ENCODE peak calls at places on chromosomes 11 and 22, in eight cellular contexts. One of them, this sample, is unnamed.

GRCh38 chr11:118215262-118215661 is 9.5 kb downstream of the JAML start:
- DNase-seq in A549: no peak
- DNase-seq in testis: no peak
- DNase-seq in GM12865: peak; percentile 48
- DNase-seq in spleen: no peak
- DNase-seq in fibroblast of pulmonary artery: no peak
- DNase-seq in astrocyte of the spinal cord: no peak
- DNase-seq in psoas muscle: no peak
- DNase-seq in this sample: no peak

GRCh38 chr11:96161271-96162089 is 181.5 kb downstream of the MAML2 start:
- DNase-seq in GM12865: no peak
- DNase-seq in testis: no peak
- DNase-seq in fibroblast of pulmonary artery: peak; percentile 70
- DNase-seq in astrocyte of the spinal cord: peak; percentile 60
- DNase-seq in psoas muscle: no peak
- DNase-seq in A549: no peak
- DNase-seq in spleen: no peak
- DNase-seq in this sample: peak; percentile 27

GRCh38 chr11:24386551-24387404 is 110.1 kb upstream of the LUZP2 start:
- DNase-seq in astrocyte of the spinal cord: peak; percentile 50
- DNase-seq in fibroblast of pulmonary artery: peak; percentile 65
- DNase-seq in psoas muscle: no peak
- DNase-seq in GM12865: peak; percentile 0
- DNase-seq in testis: no peak
- DNase-seq in A549: peak; percentile 18
- DNase-seq in spleen: no peak
- DNase-seq in this sample: peak; percentile 6

GRCh38 chr11:65180877-65181568 is 705 bp upstream of the CAPN1 start:
- DNase-seq in GM12865: peak; percentile 80
- DNase-seq in fibroblast of pulmonary artery: peak; percentile 66
- DNase-seq in astrocyte of the spinal cord: peak; percentile 63
- DNase-seq in A549: peak; percentile 77
- DNase-seq in spleen: peak; percentile 91
- DNase-seq in testis: peak; percentile 44
- DNase-seq in psoas muscle: peak; percentile 86
- DNase-seq in this sample: peak; percentile 43

GRCh38 chr11:13080861-13081260 is 71.7 kb downstream of the RASSF10 start:
- DNase-seq in spleen: no peak
- DNase-seq in fibroblast of pulmonary artery: no peak
- DNase-seq in testis: no peak
- DNase-seq in A549: no peak
- DNase-seq in GM12865: no peak
- DNase-seq in psoas muscle: no peak
- DNase-seq in astrocyte of the spinal cord: no peak
- DNase-seq in this sample: no peak

GRCh38 chr11:19394525-19395016 is 153.8 kb upstream of the E2F8 start:
- DNase-seq in spleen: no peak
- DNase-seq in GM12865: peak; percentile 74
- DNase-seq in A549: no peak
- DNase-seq in psoas muscle: no peak
- DNase-seq in astrocyte of the spinal cord: no peak
- DNase-seq in fibroblast of pulmonary artery: no peak
- DNase-seq in testis: no peak
- DNase-seq in this sample: no peak

GRCh38 chr11:57402188-57403066 is 12.0 kb upstream of the PRG2 start:
- DNase-seq in fibroblast of pulmonary artery: no peak
- DNase-seq in A549: peak; percentile 56
- DNase-seq in GM12865: no peak
- DNase-seq in astrocyte of the spinal cord: no peak
- DNase-seq in testis: no peak
- DNase-seq in psoas muscle: no peak
- DNase-seq in spleen: no peak
- DNase-seq in this sample: no peak

GRCh38 chr11:44444770-44445321 is 120.6 kb upstream of the CD82 start:
- DNase-seq in spleen: no peak
- DNase-seq in GM12865: no peak
- DNase-seq in fibroblast of pulmonary artery: no peak
- DNase-seq in astrocyte of the spinal cord: no peak
- DNase-seq in A549: no peak
- DNase-seq in testis: no peak
- DNase-seq in psoas muscle: no peak
- DNase-seq in this sample: no peak

GRCh38 chr11:34044664-34045485 is 6.7 kb upstream of the CAPRIN1 start:
- DNase-seq in astrocyte of the spinal cord: peak; percentile 88
- DNase-seq in fibroblast of pulmonary artery: peak; percentile 72
- DNase-seq in spleen: no peak
- DNase-seq in A549: peak; percentile 76
- DNase-seq in testis: no peak
- DNase-seq in psoas muscle: no peak
- DNase-seq in GM12865: no peak
- DNase-seq in this sample: peak; percentile 84

GRCh38 chr22:42902875-42903510 is 45.9 kb upstream of the ARFGAP3 start:
- DNase-seq in GM12865: no peak
- DNase-seq in fibroblast of pulmonary artery: peak; percentile 37
- DNase-seq in astrocyte of the spinal cord: peak; percentile 58
- DNase-seq in psoas muscle: no peak
- DNase-seq in A549: no peak
- DNase-seq in spleen: no peak
- DNase-seq in testis: no peak
- DNase-seq in this sample: peak; percentile 84

GRCh38 chr22:46813816-46814597 is 51.6 kb downstream of the TBC1D22A start:
- DNase-seq in A549: no peak
- DNase-seq in astrocyte of the spinal cord: peak; percentile 47
- DNase-seq in fibroblast of pulmonary artery: peak; percentile 77
- DNase-seq in psoas muscle: no peak
- DNase-seq in spleen: no peak
- DNase-seq in GM12865: no peak
- DNase-seq in testis: no peak
- DNase-seq in this sample: peak; percentile 35

GRCh38 chr22:19759994-19760651 is 455 bp upstream of the TBX1 start:
- DNase-seq in spleen: no peak
- DNase-seq in testis: no peak
- DNase-seq in A549: no peak
- DNase-seq in GM12865: no peak
- DNase-seq in psoas muscle: no peak
- DNase-seq in astrocyte of the spinal cord: no peak
- DNase-seq in fibroblast of pulmonary artery: no peak
- DNase-seq in this sample: peak; percentile 29

GRCh38 chr11:12995211-12995610 is 13.9 kb upstream of the RASSF10 start:
- DNase-seq in A549: no peak
- DNase-seq in fibroblast of pulmonary artery: peak; percentile 85
- DNase-seq in GM12865: no peak
- DNase-seq in testis: no peak
- DNase-seq in psoas muscle: no peak
- DNase-seq in astrocyte of the spinal cord: no peak
- DNase-seq in spleen: no peak
- DNase-seq in this sample: no peak

GRCh38 chr11:72024073-72024749 is 25.5 kb downstream of the IL18BP start:
- DNase-seq in fibroblast of pulmonary artery: no peak
- DNase-seq in GM12865: no peak
- DNase-seq in A549: no peak
- DNase-seq in testis: no peak
- DNase-seq in astrocyte of the spinal cord: no peak
- DNase-seq in psoas muscle: no peak
- DNase-seq in spleen: no peak
- DNase-seq in this sample: no peak

GRCh38 chr11:35012467-35013191 is 96.2 kb downstream of the PDHX start:
- DNase-seq in testis: no peak
- DNase-seq in spleen: no peak
- DNase-seq in psoas muscle: no peak
- DNase-seq in fibroblast of pulmonary artery: no peak
- DNase-seq in GM12865: peak; percentile 83
- DNase-seq in A549: no peak
- DNase-seq in astrocyte of the spinal cord: no peak
- DNase-seq in this sample: no peak

GRCh38 chr22:36197601-36198146 is 3.9 kb downstream of the APOL4 start:
- DNase-seq in testis: peak; percentile 61
- DNase-seq in astrocyte of the spinal cord: no peak
- DNase-seq in GM12865: peak; percentile 68
- DNase-seq in psoas muscle: no peak
- DNase-seq in A549: no peak
- DNase-seq in fibroblast of pulmonary artery: no peak
- DNase-seq in spleen: no peak
- DNase-seq in this sample: peak; percentile 11

GRCh38 chr11:83546371-83546770 is 260.2 kb upstream of the CCDC90B start:
- DNase-seq in fibroblast of pulmonary artery: no peak
- DNase-seq in testis: no peak
- DNase-seq in GM12865: no peak
- DNase-seq in astrocyte of the spinal cord: no peak
- DNase-seq in psoas muscle: no peak
- DNase-seq in spleen: no peak
- DNase-seq in A549: no peak
- DNase-seq in this sample: no peak

GRCh38 chr11:55942785-55943392 is 6.7 kb upstream of the OR5I1 start:
- DNase-seq in fibroblast of pulmonary artery: peak; percentile 51
- DNase-seq in GM12865: peak; percentile 53
- DNase-seq in astrocyte of the spinal cord: peak; percentile 1
- DNase-seq in A549: peak; percentile 62
- DNase-seq in testis: no peak
- DNase-seq in psoas muscle: no peak
- DNase-seq in spleen: no peak
- DNase-seq in this sample: no peak

GRCh38 chr11:107591446-107592236 is 694 bp downstream of the ELMOD1 start:
- DNase-seq in psoas muscle: peak; percentile 51
- DNase-seq in astrocyte of the spinal cord: peak; percentile 21
- DNase-seq in GM12865: peak; percentile 6
- DNase-seq in testis: peak; percentile 27
- DNase-seq in spleen: no peak
- DNase-seq in A549: no peak
- DNase-seq in fibroblast of pulmonary artery: no peak
- DNase-seq in this sample: peak; percentile 46
- H3K4me3 ChIP-seq in psoas muscle: peak overlapping the region; percentile 89
- H3K4me3 ChIP-seq in astrocyte of the spinal cord: peak overlapping the region; percentile 58
- H3K4me3 ChIP-seq in GM12865: peak overlapping the region; percentile 58
- H3K4me3 ChIP-seq in testis: peak overlapping the region; percentile 65
- H3K4me3 ChIP-seq in spleen: peak overlapping the region; percentile 59
- H3K4me3 ChIP-seq in A549: peak overlapping the region; percentile 61
- H3K4me3 ChIP-seq in fibroblast of pulmonary artery: peak overlapping the region; percentile 60
- H3K4me3 ChIP-seq in this sample: peak overlapping the region; percentile 64

GRCh38 chr11:66443602-66444001 is 5.0 kb upstream of the MRPL11 start:
- DNase-seq in astrocyte of the spinal cord: peak; percentile 59
- DNase-seq in A549: peak; percentile 59
- DNase-seq in psoas muscle: no peak
- DNase-seq in testis: no peak
- DNase-seq in fibroblast of pulmonary artery: peak; percentile 68
- DNase-seq in spleen: no peak
- DNase-seq in GM12865: no peak
- DNase-seq in this sample: peak; percentile 84

GRCh38 chr11:66438009-66438503 is 592 bp downstream of the MRPL11 start:
- DNase-seq in psoas muscle: no peak
- DNase-seq in GM12865: no peak
- DNase-seq in testis: no peak
- DNase-seq in fibroblast of pulmonary artery: no peak
- DNase-seq in spleen: no peak
- DNase-seq in A549: no peak
- DNase-seq in astrocyte of the spinal cord: no peak
- DNase-seq in this sample: no peak

GRCh38 chr11:66438504-66439466 is at the start of gene MRPL11:
- DNase-seq in GM12865: peak; percentile 94
- DNase-seq in psoas muscle: peak; percentile 94
- DNase-seq in spleen: peak; percentile 95
- DNase-seq in astrocyte of the spinal cord: peak; percentile 93
- DNase-seq in fibroblast of pulmonary artery: peak; percentile 94
- DNase-seq in testis: peak; percentile 96
- DNase-seq in A549: peak; percentile 94
- DNase-seq in this sample: peak; percentile 88
- TF ChIP-seq CTCF in GM12865: peak; percentile 73
- TF ChIP-seq CTCF in psoas muscle: peak; percentile 57
- TF ChIP-seq CTCF in spleen: peak; percentile 70
- TF ChIP-seq CTCF in astrocyte of the spinal cord: peak; percentile 81
- TF ChIP-seq CTCF in fibroblast of pulmonary artery: peak; percentile 74
- TF ChIP-seq CTCF in testis: peak; percentile 60
- TF ChIP-seq CTCF in A549: peak; percentile 78
- TF ChIP-seq CTCF in this sample: peak; percentile 60

GRCh38 chr11:86172894-86173293 is 71.7 kb upstream of the EED start:
- DNase-seq in astrocyte of the spinal cord: peak; percentile 59
- DNase-seq in GM12865: no peak
- DNase-seq in testis: no peak
- DNase-seq in psoas muscle: no peak
- DNase-seq in spleen: no peak
- DNase-seq in fibroblast of pulmonary artery: peak; percentile 70
- DNase-seq in A549: no peak
- DNase-seq in this sample: peak; percentile 48
- H3K4me3 ChIP-seq in astrocyte of the spinal cord: no peak overlapping the region
- H3K4me3 ChIP-seq in GM12865: no peak overlapping the region
- H3K4me3 ChIP-seq in testis: no peak overlapping the region
- H3K4me3 ChIP-seq in psoas muscle: no peak overlapping the region
- H3K4me3 ChIP-seq in spleen: no peak overlapping the region
- H3K4me3 ChIP-seq in fibroblast of pulmonary artery: no peak overlapping the region
- H3K4me3 ChIP-seq in A549: no peak overlapping the region
- H3K4me3 ChIP-seq in this sample: no peak overlapping the region

GRCh38 chr11:93611836-93612677 is 49.4 kb upstream of the CEP295 start:
- DNase-seq in spleen: no peak
- DNase-seq in GM12865: no peak
- DNase-seq in astrocyte of the spinal cord: no peak
- DNase-seq in psoas muscle: no peak
- DNase-seq in fibroblast of pulmonary artery: no peak
- DNase-seq in A549: no peak
- DNase-seq in testis: no peak
- DNase-seq in this sample: no peak

GRCh38 chr11:93613432-93613831 is 48.0 kb upstream of the CEP295 start:
- DNase-seq in fibroblast of pulmonary artery: no peak
- DNase-seq in GM12865: no peak
- DNase-seq in spleen: no peak
- DNase-seq in testis: no peak
- DNase-seq in A549: no peak
- DNase-seq in psoas muscle: no peak
- DNase-seq in astrocyte of the spinal cord: no peak
- DNase-seq in this sample: no peak

GRCh38 chr11:93608280-93608862 is 53.1 kb upstream of the CEP295 start:
- DNase-seq in A549: no peak
- DNase-seq in fibroblast of pulmonary artery: no peak
- DNase-seq in psoas muscle: no peak
- DNase-seq in astrocyte of the spinal cord: no peak
- DNase-seq in spleen: no peak
- DNase-seq in GM12865: peak; percentile 6
- DNase-seq in testis: no peak
- DNase-seq in this sample: no peak

DNA sequence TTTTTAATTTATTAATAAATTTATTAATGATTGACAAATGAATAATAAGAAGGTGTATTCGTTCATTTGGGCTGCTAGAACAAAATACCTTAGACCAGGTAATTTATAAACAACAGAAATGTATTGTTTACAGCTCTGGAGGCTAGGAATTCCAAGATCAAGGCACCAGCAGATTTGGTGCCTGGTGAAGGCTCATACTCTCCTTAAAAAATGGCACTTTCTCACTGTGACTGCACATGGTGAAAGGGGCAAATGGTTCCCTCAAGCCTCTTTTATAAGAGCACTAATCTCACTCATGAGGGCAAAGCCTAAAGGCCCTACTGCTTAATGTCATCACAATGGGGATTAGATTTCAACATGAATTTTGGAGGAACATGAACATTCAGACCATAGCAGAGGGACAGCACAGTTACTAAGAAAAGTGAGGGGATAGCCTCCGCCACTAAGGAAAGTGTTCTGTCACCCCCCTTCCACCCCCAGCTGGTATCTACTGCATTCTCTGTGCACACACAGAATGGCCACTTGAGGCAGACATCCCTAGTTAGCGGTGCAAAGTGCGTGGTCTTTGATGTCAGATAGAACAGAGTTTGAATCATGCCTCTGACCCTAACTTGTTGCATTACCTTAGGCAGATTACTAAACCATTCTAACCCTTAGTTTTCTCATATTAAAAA is 47.2 kb upstream of the CEP295 start:
- DNase-seq in fibroblast of pulmonary artery: no peak
- DNase-seq in testis: no peak
- DNase-seq in psoas muscle: no peak
- DNase-seq in spleen: no peak
- DNase-seq in astrocyte of the spinal cord: no peak
- DNase-seq in A549: peak; percentile 19
- DNase-seq in GM12865: peak; percentile 9
- DNase-seq in this sample: peak; percentile 2
- TF ChIP-seq CTCF in fibroblast of pulmonary artery: peak; percentile 21
- TF ChIP-seq CTCF in testis: no peak
- TF ChIP-seq CTCF in psoas muscle: no peak
- TF ChIP-seq CTCF in spleen: no peak
- TF ChIP-seq CTCF in astrocyte of the spinal cord: peak; percentile 36
- TF ChIP-seq CTCF in A549: peak; percentile 9
- TF ChIP-seq CTCF in GM12865: peak; percentile 14
- TF ChIP-seq CTCF in this sample: peak; percentile 9

This sample was measured in foreskin fibroblast.